ENCODE peak calls at places on chromosome 15, in seven cellular contexts. D is activated CD4-positive, alpha-beta T cell treated with anti-CD3 and anti-CD28 coated beads, Interleukin-2, amount 50 U/mL, for 48 hours; C is stimulated activated CD4-positive, alpha-beta T cell treated with anti-CD3 and anti-CD28 coated beads, Interleukin-12 subunit alpha, Interleukin-12 subunit beta, amount 100 ng/mL, for 48 hours; E is iPS-NIHi11; T is M059J; F is NCI-H1092; S is myocyte. K is an unnamed sample.

GRCh38 chr15:100468265-100468664 is 60.5 kb downstream of the CERS3 start:
- DNase-seq in D (no peak), C (no peak), E (no peak), T (peak; percentile 23), F (no peak), S (peak; percentile 3), K (no peak)

GRCh38 chr15:33963831-33964664 is 4.2 kb upstream of the CHRM5 start:
- DNase-seq in D (no peak), C (no peak), E (peak; percentile 31), T (peak; percentile 38), F (no peak), S (peak; percentile 48), K (no peak)

GRCh38 chr15:57665187-57665586 is 41.3 kb upstream of the POLR2M start:
- DNase-seq in D (no peak), C (no peak), E (no peak), T (no peak), F (no peak), S (no peak), K (no peak)

GRCh38 chr15:88918738-88919137 is 5.6 kb upstream of the MFGE8 start:
- DNase-seq in D (peak; percentile 65), C (peak; percentile 44), E (peak; percentile 42), T (peak; percentile 99), F (no peak), S (peak; percentile 99), K (no peak)

GRCh38 chr15:41887893-41888292 is 6.0 kb downstream of the SPTBN5 start:
- DNase-seq in D (no peak), C (no peak), E (no peak), T (no peak), F (no peak), S (no peak), K (no peak)

GRCh38 chr15:70857547-70858265 is 3.7 kb upstream of the LARP6 start:
- DNase-seq in D (no peak), C (no peak), E (no peak), T (no peak), F (no peak), S (no peak), K (no peak)

GRCh38 chr15:45126535-45127158 is 3.0 kb downstream of the DUOXA1 start:
- DNase-seq in D (peak; percentile 48), C (peak; percentile 36), E (no peak), T (peak; percentile 30), F (no peak), S (peak; percentile 45), K (peak; percentile 46)

GRCh38 chr15:98001663-98002194 is 41.2 kb downstream of the ARRDC4 start:
- DNase-seq in D (no peak), C (no peak), E (no peak), T (no peak), F (no peak), S (no peak), K (no peak)

GRCh38 chr15:31366169-31366734 is 39.6 kb downstream of the KLF13 start:
- DNase-seq in D (no peak), C (no peak), E (no peak), T (no peak), F (no peak), S (no peak), K (no peak)

GRCh38 chr15:40769310-40770146 is at the start of gene C15orf62:
- DNase-seq in D (peak; percentile 62), C (no peak), E (peak; percentile 47), T (peak; percentile 96), F (no peak), S (no peak), K (no peak)

GRCh38 chr15:39666671-39667070 is 85.8 kb downstream of the THBS1 start:
- DNase-seq in D (no peak), C (no peak), E (no peak), T (peak; percentile 33), F (no peak), S (peak; percentile 36), K (no peak)

GRCh38 chr15:78365931-78366330 is 25.8 kb downstream of the CRABP1 start:
- DNase-seq in D (no peak), C (no peak), E (no peak), T (peak; percentile 24), F (no peak), S (no peak), K (no peak)